ENCODE peak calls at places on chromosomes 16 and 17, in eight cellular contexts. O is heart right ventricle, H is A549, D is lower leg skin, U is tibial nerve, E is AG10803, C is psoas muscle, R is astrocyte of the spinal cord. Y is an unnamed sample.

GRCh38 chr17:16446338-16446983 is 31.1 kb downstream of the TRPV2 start:
- DNase-seq in O (no peak), H (peak; percentile 44), D (no peak), U (no peak), E (no peak), C (no peak), R (no peak), Y (no peak)

GRCh38 chr17:57424777-57425188 is 168.5 kb downstream of the MSI2 start:
- DNase-seq in O (no peak), H (no peak), D (no peak), U (no peak), E (no peak), C (no peak), R (peak; percentile 62), Y (no peak)

GRCh38 chr17:7856081-7856791 is 1.1 kb downstream of the NAA38 start:
- DNase-seq in O (peak; percentile 88), H (no peak), D (peak; percentile 90), U (peak; percentile 35), E (peak; percentile 20), C (peak; percentile 84), R (peak; percentile 12), Y (peak; percentile 69)

GRCh38 chr16:456891-457483 is 31.5 kb downstream of the RAB11FIP3 start:
- DNase-seq in O (no peak), H (no peak), D (no peak), U (no peak), E (peak; percentile 24), C (no peak), R (peak; percentile 38), Y (no peak)

GRCh38 chr16:80512460-80512859 is 28.3 kb upstream of the DYNLRB2 start:
- DNase-seq in O (no peak), H (no peak), D (no peak), U (no peak), E (no peak), C (no peak), R (no peak), Y (no peak)

GRCh38 chr16:1194665-1195392 is 30.2 kb downstream of the TPSG1 start:
- DNase-seq in O (no peak), H (no peak), D (no peak), U (no peak), E (no peak), C (no peak), R (no peak), Y (no peak)

GRCh38 chr17:18004901-18005305 is 32.2 kb downstream of the DRC3 start:
- DNase-seq in O (no peak), H (no peak), D (no peak), U (no peak), E (no peak), C (peak; percentile 78), R (no peak), Y (no peak)

GRCh38 chr16:47008612-47009011 is 35.1 kb upstream of the DNAJA2 start:
- DNase-seq in O (no peak), H (no peak), D (no peak), U (no peak), E (no peak), C (no peak), R (no peak), Y (no peak)

GRCh38 chr16:4481526-4481925 is 5.3 kb downstream of the HMOX2 start:
- DNase-seq in O (no peak), H (no peak), D (no peak), U (no peak), E (no peak), C (no peak), R (no peak), Y (no peak)

GRCh38 chr17:44220211-44221071 is 966 bp upstream of the UBTF start:
- DNase-seq in O (peak; percentile 43), H (peak; percentile 64), D (peak; percentile 90), U (no peak), E (peak; percentile 55), C (peak; percentile 76), R (peak; percentile 44), Y (no peak)

GRCh38 chr17:73901661-73902415 is 257.6 kb upstream of the SDK2 start:
- DNase-seq in O (peak; percentile 27), H (no peak), D (peak; percentile 86), U (peak; percentile 21), E (no peak), C (peak; percentile 58), R (no peak), Y (peak; percentile 68)

GRCh38 chr16:20175358-20175757 is 101.7 kb upstream of the GPR139 start:
- DNase-seq in O (no peak), H (no peak), D (no peak), U (no peak), E (no peak), C (no peak), R (no peak), Y (no peak)

GRCh38 chr17:50264263-50265113 is 9.8 kb upstream of the TMEM92 start:
- DNase-seq in O (no peak), H (no peak), D (peak; percentile 84), U (no peak), E (peak; percentile 47), C (no peak), R (peak; percentile 65), Y (no peak)

GRCh38 chr17:38341035-38341721 is 2.6 kb downstream of the GPR179 start:
- DNase-seq in O (peak; percentile 40), H (no peak), D (no peak), U (peak; percentile 21), E (no peak), C (peak; percentile 60), R (peak; percentile 12), Y (no peak)

GRCh38 chr16:74700206-74701040 is at the start of gene MLKL:
- DNase-seq in O (peak; percentile 39), H (peak; percentile 66), D (peak; percentile 92), U (peak; percentile 35), E (peak; percentile 45), C (peak; percentile 72), R (no peak), Y (no peak)

GRCh38 chr17:2710804-2711607 is 558 bp downstream of the CLUH start:
- DNase-seq in O (no peak), H (no peak), D (peak; percentile 86), U (no peak), E (no peak), C (peak; percentile 67), R (no peak), Y (no peak)

GRCh38 chr17:79779088-79779529 is 1.2 kb downstream of the CBX2 start:
- DNase-seq in O (no peak), H (no peak), D (no peak), U (no peak), E (no peak), C (no peak), R (no peak), Y (no peak)

GRCh38 chr17:45775148-45775547 is 9.0 kb upstream of the CRHR1 start:
- DNase-seq in O (no peak), H (no peak), D (no peak), U (no peak), E (no peak), C (no peak), R (no peak), Y (no peak)

GRCh38 chr16:12995721-12996372 is 94.4 kb downstream of the SHISA9 start:
- DNase-seq in O (no peak), H (no peak), D (no peak), U (no peak), E (no peak), C (no peak), R (no peak), Y (no peak)

GRCh38 chr16:72988568-72988967 is 59.4 kb downstream of the ZFHX3 start:
- DNase-seq in O (no peak), H (no peak), D (no peak), U (no peak), E (no peak), C (no peak), R (no peak), Y (no peak)

GRCh38 chr16:56388209-56388608 is 37.1 kb downstream of the AMFR start:
- DNase-seq in O (no peak), H (no peak), D (no peak), U (no peak), E (peak; percentile 36), C (no peak), R (peak; percentile 46), Y (no peak)

GRCh38 chr17:75345514-75346167 is 56.4 kb upstream of the SLC25A19 start:
- DNase-seq in O (no peak), H (no peak), D (no peak), U (no peak), E (no peak), C (no peak), R (no peak), Y (no peak)

GRCh38 chr16:79317026-79317425 is 283.5 kb downstream of the MAF start:
- DNase-seq in O (no peak), H (no peak), D (no peak), U (no peak), E (no peak), C (no peak), R (no peak), Y (no peak)
- TF ChIP-seq CTCF in O (no peak), H (no peak), D (no peak), U (no peak), E (no peak), C (no peak), R (no peak), Y (no peak)

GRCh38 chr17:34436607-34437006 is 73.6 kb upstream of the CCL1 start:
- DNase-seq in O (no peak), H (no peak), D (no peak), U (no peak), E (no peak), C (no peak), R (no peak), Y (no peak)
- TF ChIP-seq CTCF in O (no peak), H (no peak), D (no peak), U (no peak), E (no peak), C (no peak), R (no peak), Y (no peak)

GRCh38 chr17:28554565-28554964 is 2.1 kb upstream of the UNC119 start:
- DNase-seq in O (no peak), H (peak; percentile 53), D (no peak), U (no peak), E (no peak), C (no peak), R (no peak), Y (no peak)
- TF ChIP-seq CTCF in O (no peak), H (peak; percentile 32), D (no peak), U (no peak), E (no peak), C (no peak), R (no peak), Y (no peak)

DNA sequence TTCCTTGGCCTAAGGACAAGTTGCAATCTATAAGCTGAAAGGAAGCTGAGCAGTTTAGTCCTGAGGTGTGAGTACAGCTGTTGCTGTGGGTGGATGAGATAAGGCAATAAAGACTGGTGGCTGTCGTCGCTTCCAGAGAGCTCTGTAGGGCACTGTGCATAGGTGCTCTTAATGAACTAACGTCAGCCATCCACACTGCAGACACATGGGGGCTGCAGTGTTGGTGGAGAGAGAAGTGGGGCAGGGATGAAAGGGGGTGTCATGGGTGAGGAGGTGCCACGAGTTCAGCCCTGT is 139.9 kb upstream of the IRX3 start:
- DNase-seq in O (no peak), H (no peak), D (no peak), U (no peak), E (no peak), C (no peak), R (no peak), Y (no peak)
- TF ChIP-seq CTCF in O (no peak), H (no peak), D (no peak), U (no peak), E (no peak), C (no peak), R (no peak), Y (no peak)

GRCh38 chr17:47941246-47941997 is at the start of gene PNPO:
- DNase-seq in O (peak; percentile 96), H (peak; percentile 99), D (peak; percentile 98), U (peak; percentile 96), E (peak; percentile 98), C (peak; percentile 95), R (peak; percentile 97), Y (peak; percentile 80)
- TF ChIP-seq CTCF in O (no peak), H (no peak), D (no peak), U (peak; percentile 31), E (no peak), C (no peak), R (peak; percentile 2), Y (no peak)